ENCODE peak calls at places on chromosomes 1 and 21, in eight cellular contexts. G is MG63; Q is brain microvascular endothelial cell; O is tibial artery; J is hepatocyte; T is neural progenitor cell; Z is CD4-positive, CD25-positive, alpha-beta regulatory T cell; B is heart right ventricle. L is an unnamed sample. For H3K36me3, the result is how much of the 10 kb centered on the place peaks cover.

GRCh38 chr1:67575861-67576260 is 109.1 kb upstream of the GADD45A start:
- DNase-seq in G (peak), Q (peak), O (no peak), J (no peak), T (no peak), Z (no peak), B (no peak), L (peak)

GRCh38 chr1:205658943-205659581 is 21.2 kb downstream of the SLC45A3 start:
- DNase-seq in G (peak), Q (peak), O (peak), J (peak), T (peak), Z (peak), B (peak), L (peak)

GRCh38 chr1:236351875-236352573 is 42.1 kb upstream of the EDARADD start:
- DNase-seq in G (no peak), Q (no peak), O (no peak), J (no peak), T (no peak), Z (no peak), B (no peak), L (no peak)

GRCh38 chr21:31557421-31557955 is 102.0 kb upstream of the SOD1 start:
- DNase-seq in G (peak), Q (no peak), O (no peak), J (peak), T (peak), Z (no peak), B (no peak), L (no peak)

GRCh38 chr1:29698033-29698432 is 461.7 kb downstream of the PTPRU start:
- DNase-seq in G (peak), Q (peak), O (no peak), J (peak), T (peak), Z (no peak), B (no peak), L (peak)

GRCh38 chr1:1167416-1168155 is 6.1 kb upstream of the TTLL10 start:
- DNase-seq in G (no peak), Q (no peak), O (no peak), J (no peak), T (no peak), Z (no peak), B (no peak), L (no peak)

GRCh38 chr1:72000809-72001208 is 281.5 kb downstream of the NEGR1 start:
- DNase-seq in G (no peak), Q (no peak), O (no peak), J (peak), T (peak), Z (no peak), B (no peak), L (no peak)

GRCh38 chr21:36210779-36211659 is 54.4 kb downstream of the DOP1B start:
- DNase-seq in G (no peak), Q (no peak), O (no peak), J (no peak), T (peak), Z (no peak), B (no peak), L (no peak)

GRCh38 chr1:175250027-175250426 is 57.5 kb upstream of the KIAA0040 start:
- DNase-seq in G (no peak), Q (no peak), O (no peak), J (no peak), T (peak), Z (no peak), B (no peak), L (no peak)

GRCh38 chr1:27350673-27351540 is 9.1 kb downstream of the SYTL1 start:
- DNase-seq in G (no peak), Q (no peak), O (no peak), J (peak), T (peak), Z (no peak), B (peak), L (no peak)

GRCh38 chr1:41438711-41439110 is 45.8 kb downstream of the EDN2 start:
- DNase-seq in G (no peak), Q (no peak), O (no peak), J (no peak), T (no peak), Z (no peak), B (no peak), L (no peak)

GRCh38 chr1:41437011-41437355 is 47.5 kb downstream of the EDN2 start:
- DNase-seq in G (no peak), Q (no peak), O (no peak), J (no peak), T (no peak), Z (no peak), B (no peak), L (no peak)

GRCh38 chr1:41440321-41441090 is 44.0 kb downstream of the EDN2 start:
- DNase-seq in G (peak), Q (no peak), O (no peak), J (no peak), T (no peak), Z (no peak), B (no peak), L (no peak)

GRCh38 chr1:41436281-41437010 is 48.0 kb downstream of the EDN2 start:
- DNase-seq in G (no peak), Q (no peak), O (no peak), J (no peak), T (no peak), Z (no peak), B (no peak), L (no peak)

GRCh38 chr1:41439234-41439633 is 45.2 kb downstream of the EDN2 start:
- DNase-seq in G (no peak), Q (no peak), O (no peak), J (no peak), T (no peak), Z (no peak), B (no peak), L (no peak)
- H3K36me3 ChIP-seq in G (under half), Q (under half), O (under half), J (under half), T (under half), Z (under half), B (under half), L (under half)

GRCh38 chr1:39544327-39544726 is 32.3 kb downstream of the PABPC4 start:
- DNase-seq in G (no peak), Q (no peak), O (no peak), J (no peak), T (no peak), Z (no peak), B (no peak), L (no peak)
- H3K36me3 ChIP-seq in G (under half), Q (under half), O (half or more), J (under half), T (under half), Z (under half), B (half or more), L (under half)

DNA sequence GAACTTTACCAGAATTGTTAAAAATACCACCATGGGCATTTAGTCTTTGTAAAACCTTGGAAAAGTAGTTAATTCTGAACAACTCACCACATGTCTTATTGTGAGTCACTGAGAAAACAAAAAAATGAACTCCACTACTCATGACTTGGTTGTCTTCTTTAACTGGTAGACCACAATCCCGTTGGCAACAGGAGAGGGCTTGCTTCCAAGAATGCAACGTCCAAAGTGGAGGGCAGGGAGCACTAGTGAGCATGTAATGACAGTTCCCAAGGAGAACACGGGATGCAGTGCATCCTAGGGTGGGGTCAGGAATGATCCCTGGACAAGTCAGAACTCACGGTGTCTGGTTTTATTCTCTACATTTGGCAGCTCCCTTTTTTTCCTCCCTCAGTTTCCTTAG is 15.2 kb upstream of the HMCN1 start:
- DNase-seq in G (peak), Q (peak), O (peak), J (peak), T (peak), Z (no peak), B (peak), L (peak)
- H3K36me3 ChIP-seq in G (under half), Q (under half), O (under half), J (under half), T (under half), Z (under half), B (under half), L (under half)

DNA sequence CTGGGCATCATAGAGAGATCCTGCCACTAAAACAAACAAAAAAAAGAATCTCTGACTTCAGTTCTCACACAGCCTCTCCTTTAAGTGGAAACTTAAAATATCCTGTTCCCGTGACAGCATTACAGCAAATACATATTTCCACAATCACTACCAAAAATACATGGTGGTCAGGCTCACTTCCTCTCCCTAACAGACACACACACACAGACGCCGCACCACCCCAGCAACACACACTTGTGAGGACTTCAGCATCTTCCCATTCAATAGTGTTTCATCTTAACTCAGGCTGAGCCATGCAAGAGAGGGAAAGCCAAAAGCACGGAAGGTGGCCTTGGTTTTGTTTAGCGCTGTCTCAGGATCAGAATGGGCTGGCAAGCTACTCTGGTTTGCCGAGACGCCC is 21.9 kb downstream of the KIAA1614 start:
- DNase-seq in G (no peak), Q (no peak), O (no peak), J (no peak), T (no peak), Z (no peak), B (no peak), L (no peak)
- H3K36me3 ChIP-seq in G (under half), Q (under half), O (half or more), J (under half), T (under half), Z (under half), B (half or more), L (under half)

GRCh38 chr1:35971601-35972000 is 40.7 kb downstream of the AGO3 start:
- DNase-seq in G (no peak), Q (no peak), O (no peak), J (no peak), T (no peak), Z (no peak), B (no peak), L (no peak)
- H3K36me3 ChIP-seq in G (under half), Q (under half), O (half or more), J (under half), T (under half), Z (half or more), B (half or more), L (under half)

GRCh38 chr1:11833900-11834299 is 13.7 kb downstream of the NPPA start:
- DNase-seq in G (no peak), Q (no peak), O (no peak), J (no peak), T (no peak), Z (no peak), B (no peak), L (no peak)
- H3K36me3 ChIP-seq in G (under half), Q (half or more), O (half or more), J (under half), T (under half), Z (half or more), B (half or more), L (half or more)

GRCh38 chr1:81982523-81982922 is 181.8 kb downstream of the ADGRL2 start:
- DNase-seq in G (no peak), Q (no peak), O (no peak), J (no peak), T (no peak), Z (no peak), B (no peak), L (no peak)
- H3K36me3 ChIP-seq in G (under half), Q (under half), O (under half), J (under half), T (under half), Z (under half), B (half or more), L (under half)

DNA sequence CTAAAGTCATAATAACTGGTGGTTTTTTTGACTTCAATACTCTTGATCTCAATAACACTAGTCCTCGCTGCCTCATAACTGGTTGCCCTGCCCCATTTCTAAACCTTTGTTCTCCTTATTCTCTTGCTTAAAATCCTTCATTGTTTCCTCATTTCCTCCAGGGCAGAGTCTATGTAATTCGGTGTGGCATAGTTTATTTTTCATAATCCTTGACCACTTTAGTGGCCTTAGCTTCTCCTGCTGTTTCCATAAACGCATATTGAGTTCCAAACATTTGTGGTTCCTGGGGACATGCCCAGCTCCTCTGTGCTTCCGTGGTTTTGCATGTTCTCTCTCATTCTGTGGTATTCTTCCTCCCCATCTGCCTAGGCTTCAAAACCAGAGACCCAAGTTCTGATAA is 19.0 kb upstream of the TLCD4 start:
- DNase-seq in G (peak), Q (no peak), O (no peak), J (no peak), T (no peak), Z (no peak), B (no peak), L (no peak)
- H3K36me3 ChIP-seq in G (under half), Q (under half), O (under half), J (under half), T (under half), Z (under half), B (under half), L (under half)

GRCh38 chr21:46437096-46437498 is 21.6 kb upstream of the DIP2A start:
- DNase-seq in G (no peak), Q (no peak), O (no peak), J (no peak), T (no peak), Z (no peak), B (no peak), L (no peak)
- H3K36me3 ChIP-seq in G (half or more), Q (half or more), O (half or more), J (under half), T (under half), Z (half or more), B (half or more), L (half or more)

GRCh38 chr1:15626269-15626668 is 9.0 kb downstream of the DDI2 start:
- DNase-seq in G (no peak), Q (no peak), O (peak), J (no peak), T (no peak), Z (no peak), B (no peak), L (no peak)
- H3K36me3 ChIP-seq in G (under half), Q (under half), O (under half), J (under half), T (under half), Z (under half), B (under half), L (under half)